ENCODE peak calls at places on chromosomes 16 and 17, in eight cellular contexts. R is psoas muscle, T is cardiac muscle cell, J is SK-N-SH, A is ovary, Y is left ventricle myocardium inferior, V is epithelial cell of proximal tubule, M is NB4. U is an unnamed sample.

GRCh38 chr16:24976971-24977672 is 38.0 kb downstream of the ARHGAP17 start:
- DNase-seq in R (no peak), T (no peak), J (no peak), A (no peak), Y (no peak), V (no peak), M (no peak), U (no peak)

GRCh38 chr16:17470871-17471744 is at the start of gene XYLT1:
- DNase-seq in R (peak), T (peak), J (peak), A (peak), Y (peak), V (no peak), M (peak), U (peak)

GRCh38 chr17:83062818-83063671 is 16.4 kb upstream of the METRNL start:
- DNase-seq in R (peak), T (no peak), J (peak), A (peak), Y (no peak), V (no peak), M (no peak), U (no peak)

GRCh38 chr17:76687278-76688164 is 23.2 kb downstream of the MXRA7 start:
- DNase-seq in R (peak), T (no peak), J (no peak), A (peak), Y (peak), V (no peak), M (no peak), U (no peak)

GRCh38 chr17:28740406-28741357 is 3.1 kb upstream of the TRAF4 start:
- DNase-seq in R (peak), T (no peak), J (no peak), A (no peak), Y (no peak), V (no peak), M (no peak), U (no peak)

GRCh38 chr16:6891486-6891885 is 441.2 kb upstream of the RBFOX1 start:
- DNase-seq in R (no peak), T (no peak), J (no peak), A (no peak), Y (no peak), V (peak), M (no peak), U (peak)

GRCh38 chr16:54487933-54488332 is 201.3 kb upstream of the IRX3 start:
- DNase-seq in R (peak), T (no peak), J (no peak), A (no peak), Y (peak), V (no peak), M (no peak), U (no peak)

GRCh38 chr17:80986046-80986445 is 5.6 kb upstream of the CHMP6 start:
- DNase-seq in R (no peak), T (no peak), J (no peak), A (peak), Y (no peak), V (no peak), M (no peak), U (no peak)

GRCh38 chr17:75228847-75229246 is 23.4 kb downstream of the NUP85 start:
- DNase-seq in R (peak), T (no peak), J (no peak), A (no peak), Y (no peak), V (no peak), M (peak), U (no peak)

GRCh38 chr16:73064227-73064995 is 16.5 kb upstream of the ZFHX3 start:
- DNase-seq in R (no peak), T (peak), J (peak), A (no peak), Y (peak), V (no peak), M (peak), U (no peak)

GRCh38 chr16:67241008-67241900 is 6.0 kb downstream of the FHOD1 start:
- DNase-seq in R (peak), T (peak), J (no peak), A (peak), Y (peak), V (no peak), M (no peak), U (peak)

GRCh38 chr17:7218166-7218565 is 1.5 kb downstream of the DLG4 start:
- DNase-seq in R (no peak), T (no peak), J (no peak), A (no peak), Y (no peak), V (no peak), M (peak), U (no peak)
- H3K4me3 ChIP-seq in R (peak), T (peak), J (peak), A (no peak), Y (peak), V (no peak), M (no peak), U (no peak)

GRCh38 chr17:66215529-66215911 is 13.7 kb downstream of the APOH start:
- DNase-seq in R (no peak), T (no peak), J (no peak), A (no peak), Y (no peak), V (no peak), M (no peak), U (no peak)
- H3K4me3 ChIP-seq in R (no peak), T (no peak), J (no peak), A (no peak), Y (no peak), V (no peak), M (no peak), U (no peak)

GRCh38 chr16:20676268-20676828 is 21.1 kb downstream of the ACSM1 start:
- DNase-seq in R (no peak), T (peak), J (no peak), A (no peak), Y (no peak), V (no peak), M (peak), U (no peak)

GRCh38 chr16:20673882-20674683 is 23.4 kb downstream of the ACSM1 start:
- DNase-seq in R (no peak), T (peak), J (no peak), A (no peak), Y (no peak), V (no peak), M (peak), U (no peak)

GRCh38 chr16:20676867-20677266 is 20.6 kb downstream of the ACSM1 start:
- DNase-seq in R (no peak), T (no peak), J (no peak), A (no peak), Y (no peak), V (no peak), M (no peak), U (no peak)

GRCh38 chr16:20675488-20676267 is 21.8 kb downstream of the ACSM1 start:
- DNase-seq in R (no peak), T (peak), J (no peak), A (peak), Y (no peak), V (peak), M (no peak), U (peak)

GRCh38 chr16:20674684-20675487 is 22.6 kb downstream of the ACSM1 start:
- DNase-seq in R (no peak), T (peak), J (no peak), A (peak), Y (no peak), V (no peak), M (peak), U (no peak)
- H3K4me3 ChIP-seq in R (peak), T (no peak), J (no peak), A (peak), Y (peak), V (peak), M (peak), U (peak)

DNA sequence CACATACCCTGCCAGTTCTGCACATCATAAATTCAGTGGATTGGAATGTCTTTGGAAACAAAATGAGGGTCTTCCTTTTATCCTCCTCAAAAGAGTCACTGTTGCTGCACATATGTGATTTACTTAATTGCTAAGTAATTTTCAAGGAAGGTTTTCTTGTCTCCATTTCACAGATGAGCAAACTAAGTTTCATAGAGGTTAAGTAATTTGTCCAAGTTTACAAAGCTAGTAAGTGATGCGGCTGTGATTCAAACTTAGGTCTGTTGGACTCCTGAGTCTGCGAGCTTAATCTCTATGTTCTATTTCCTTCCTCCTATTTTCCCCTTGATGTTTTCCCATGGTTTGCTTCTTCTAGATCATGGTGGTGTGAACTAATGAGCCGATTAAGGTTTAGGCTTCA is 13.7 kb upstream of the ERN2 start:
- DNase-seq in R (no peak), T (no peak), J (no peak), A (no peak), Y (no peak), V (no peak), M (no peak), U (no peak)
- H3K4me3 ChIP-seq in R (no peak), T (no peak), J (no peak), A (no peak), Y (no peak), V (no peak), M (no peak), U (no peak)

GRCh38 chr17:17682293-17682736 is 1.1 kb downstream of the RAI1 start:
- DNase-seq in R (no peak), T (peak), J (peak), A (no peak), Y (peak), V (no peak), M (peak), U (no peak)

GRCh38 chr17:17682737-17683675 is 1.7 kb downstream of the RAI1 start:
- DNase-seq in R (peak), T (peak), J (peak), A (peak), Y (peak), V (no peak), M (peak), U (no peak)

GRCh38 chr17:17684901-17685774 is 3.9 kb downstream of the RAI1 start:
- DNase-seq in R (no peak), T (peak), J (peak), A (no peak), Y (no peak), V (no peak), M (no peak), U (no peak)

GRCh38 chr17:17685775-17686291 is 4.6 kb downstream of the RAI1 start:
- DNase-seq in R (no peak), T (peak), J (peak), A (no peak), Y (no peak), V (peak), M (peak), U (peak)

GRCh38 chr17:17683710-17684365 is 2.6 kb downstream of the RAI1 start:
- DNase-seq in R (no peak), T (no peak), J (no peak), A (no peak), Y (no peak), V (no peak), M (no peak), U (no peak)
- H3K4me3 ChIP-seq in R (peak), T (peak), J (peak), A (no peak), Y (peak), V (peak), M (no peak), U (no peak)

GRCh38 chr16:57484515-57485005 is 1.7 kb downstream of the DOK4 start:
- DNase-seq in R (no peak), T (no peak), J (no peak), A (no peak), Y (no peak), V (no peak), M (no peak), U (no peak)
- H3K4me3 ChIP-seq in R (no peak), T (peak), J (no peak), A (no peak), Y (no peak), V (no peak), M (no peak), U (no peak)

GRCh38 chr17:8847891-8848290 is 19.6 kb downstream of the PIK3R6 start:
- DNase-seq in R (no peak), T (no peak), J (no peak), A (no peak), Y (no peak), V (no peak), M (no peak), U (no peak)

GRCh38 chr17:8849311-8850041 is 18.0 kb downstream of the PIK3R6 start:
- DNase-seq in R (no peak), T (no peak), J (no peak), A (no peak), Y (no peak), V (no peak), M (peak), U (no peak)

GRCh38 chr17:8846768-8847211 is 20.7 kb downstream of the PIK3R6 start:
- DNase-seq in R (no peak), T (peak), J (peak), A (no peak), Y (no peak), V (no peak), M (peak), U (no peak)

GRCh38 chr17:8855477-8856204 is 11.8 kb downstream of the PIK3R6 start:
- DNase-seq in R (no peak), T (no peak), J (no peak), A (no peak), Y (no peak), V (no peak), M (no peak), U (no peak)

GRCh38 chr17:8851600-8851999 is 15.9 kb downstream of the PIK3R6 start:
- DNase-seq in R (no peak), T (no peak), J (no peak), A (no peak), Y (no peak), V (no peak), M (no peak), U (no peak)
- H3K4me3 ChIP-seq in R (no peak), T (no peak), J (no peak), A (no peak), Y (no peak), V (no peak), M (no peak), U (no peak)

GRCh38 chr17:78898075-78898836 is 4.7 kb downstream of the CEP295NL start:
- DNase-seq in R (no peak), T (no peak), J (no peak), A (no peak), Y (no peak), V (no peak), M (no peak), U (no peak)
- H3K4me3 ChIP-seq in R (no peak), T (no peak), J (no peak), A (no peak), Y (no peak), V (no peak), M (no peak), U (no peak)